ENCODE peak calls at places on chromosomes 13 and 19, in nine cellular contexts. I, O, V, J, F, U, K, Q and X are unnamed samples.

GRCh38 chr13:41944635-41945401 is 16.1 kb downstream of the VWA8 start:
- DNase-seq in I (no peak), O (no peak), V (no peak), J (no peak), F (no peak), U (no peak), K (no peak), Q (no peak), X (no peak)

GRCh38 chr13:83716121-83716520 is 166.2 kb downstream of the SLITRK1 start:
- DNase-seq in I (peak), O (no peak), V (no peak), J (no peak), F (no peak), U (no peak), K (no peak), Q (no peak), X (no peak)

GRCh38 chr19:3986260-3987041 is 1.2 kb upstream of the EEF2 start:
- DNase-seq in I (peak), O (no peak), V (no peak), J (peak), F (peak), U (peak), K (peak), Q (peak), X (peak)

GRCh38 chr19:46861691-46862503 is 1.1 kb downstream of the ARHGAP35 start:
- DNase-seq in I (no peak), O (no peak), V (no peak), J (no peak), F (no peak), U (no peak), K (no peak), Q (peak), X (peak)

GRCh38 chr13:25421602-25422001 is 49.8 kb downstream of the ATP8A2 start:
- DNase-seq in I (no peak), O (no peak), V (no peak), J (no peak), F (no peak), U (no peak), K (no peak), Q (no peak), X (no peak)

GRCh38 chr19:54478677-54479266 is 5.7 kb upstream of the CDC42EP5 start:
- DNase-seq in I (peak), O (no peak), V (no peak), J (peak), F (peak), U (no peak), K (peak), Q (peak), X (peak)

GRCh38 chr13:103799028-103799427 is 732.8 kb upstream of the SLC10A2 start:
- DNase-seq in I (no peak), O (no peak), V (no peak), J (no peak), F (no peak), U (no peak), K (no peak), Q (peak), X (no peak)

GRCh38 chr19:14563989-14564650 is 7.7 kb downstream of the NDUFB7 start:
- DNase-seq in I (peak), O (no peak), V (no peak), J (peak), F (peak), U (peak), K (no peak), Q (peak), X (peak)

GRCh38 chr13:24931450-24932217 is 164.3 kb upstream of the PABPC3 start:
- DNase-seq in I (no peak), O (no peak), V (no peak), J (no peak), F (no peak), U (no peak), K (no peak), Q (no peak), X (no peak)

GRCh38 chr13:25973085-25973484 is 78.7 kb downstream of the SHISA2 start:
- DNase-seq in I (no peak), O (no peak), V (no peak), J (no peak), F (no peak), U (no peak), K (no peak), Q (peak), X (no peak)

GRCh38 chr13:114230575-114230974 is 4.1 kb upstream of the CDC16 start:
- DNase-seq in I (no peak), O (no peak), V (no peak), J (no peak), F (no peak), U (no peak), K (no peak), Q (no peak), X (no peak)

GRCh38 chr13:21516806-21517205 is 57.7 kb upstream of the ZDHHC20 start:
- DNase-seq in I (no peak), O (no peak), V (no peak), J (no peak), F (no peak), U (no peak), K (no peak), Q (peak), X (no peak)

GRCh38 chr19:1312732-1313694 is 27.3 kb downstream of the EFNA2 start:
- DNase-seq in I (peak), O (no peak), V (no peak), J (no peak), F (no peak), U (no peak), K (peak), Q (no peak), X (peak)

GRCh38 chr13:78680064-78680463 is 21.1 kb upstream of the OBI1 start:
- DNase-seq in I (no peak), O (no peak), V (no peak), J (no peak), F (no peak), U (no peak), K (no peak), Q (no peak), X (no peak)

GRCh38 chr19:52648336-52648990 is 10.3 kb upstream of the ZNF83 start:
- DNase-seq in I (peak), O (no peak), V (no peak), J (no peak), F (peak), U (no peak), K (peak), Q (no peak), X (no peak)

GRCh38 chr13:69324109-69324886 is 783.3 kb upstream of the ATXN8OS start:
- DNase-seq in I (peak), O (no peak), V (no peak), J (no peak), F (no peak), U (no peak), K (peak), Q (peak), X (peak)

GRCh38 chr13:89029062-89029461 is 1357.9 kb downstream of the SLITRK5 start:
- DNase-seq in I (no peak), O (no peak), V (peak), J (no peak), F (no peak), U (no peak), K (no peak), Q (no peak), X (no peak)

GRCh38 chr19:58196911-58197616 is 14.2 kb downstream of the ZNF274 start:
- DNase-seq in I (peak), O (no peak), V (no peak), J (no peak), F (peak), U (no peak), K (peak), Q (peak), X (no peak)